ENCODE peak calls at places on chromosomes 5 and 9, in seven cellular contexts. Y is ascending aorta, N is neuronal stem cell, S is bronchial epithelial cell, T is cardiac fibroblast, V is left ventricle myocardium inferior, K is aorta. A is an unnamed sample.

GRCh38 chr5:10438301-10438700 is 3.4 kb upstream of the ROPN1L start:
- DNase-seq in Y (no peak), N (no peak), S (no peak), T (no peak), V (no peak), K (no peak), A (no peak)

GRCh38 chr5:15008476-15008875 is 136.9 kb upstream of the ANKH start:
- DNase-seq in Y (peak), N (no peak), S (peak), T (peak), V (peak), K (peak), A (peak)

GRCh38 chr5:30385754-30386153 is 807.7 kb upstream of the CDH6 start:
- DNase-seq in Y (no peak), N (no peak), S (no peak), T (no peak), V (no peak), K (no peak), A (no peak)

GRCh38 chr9:123044556-123044955 is 11.1 kb downstream of the GPR21 start:
- DNase-seq in Y (no peak), N (no peak), S (peak), T (peak), V (no peak), K (no peak), A (peak)

GRCh38 chr9:95623614-95624013 is 106.8 kb upstream of the PTCH1 start:
- DNase-seq in Y (no peak), N (no peak), S (no peak), T (no peak), V (no peak), K (no peak), A (no peak)

GRCh38 chr9:37508135-37508833 is 22.5 kb downstream of the POLR1E start:
- DNase-seq in Y (no peak), N (no peak), S (no peak), T (peak), V (no peak), K (peak), A (peak)

GRCh38 chr5:123199527-123199926 is 110.5 kb downstream of the PRDM6 start:
- DNase-seq in Y (no peak), N (no peak), S (no peak), T (no peak), V (no peak), K (no peak), A (no peak)

GRCh38 chr9:108062680-108063079 is 573.1 kb upstream of the KLF4 start:
- DNase-seq in Y (no peak), N (no peak), S (no peak), T (no peak), V (no peak), K (no peak), A (no peak)

GRCh38 chr5:90888511-90889324 is 330.1 kb downstream of the ADGRV1 start:
- DNase-seq in Y (no peak), N (no peak), S (peak), T (peak), V (no peak), K (no peak), A (peak)

GRCh38 chr5:96807099-96807654 is 568 bp downstream of the ERAP1 start:
- DNase-seq in Y (peak), N (peak), S (no peak), T (peak), V (peak), K (peak), A (peak)

GRCh38 chr5:157926953-157927352 is 68.0 kb upstream of the CLINT1 start:
- DNase-seq in Y (no peak), N (no peak), S (no peak), T (no peak), V (no peak), K (no peak), A (peak)

GRCh38 chr5:112205840-112206239 is 213.2 kb downstream of the EPB41L4A start:
- DNase-seq in Y (no peak), N (no peak), S (no peak), T (no peak), V (no peak), K (no peak), A (no peak)

GRCh38 chr5:59711316-59711715 is 182.2 kb downstream of the PDE4D start:
- DNase-seq in Y (no peak), N (no peak), S (no peak), T (peak), V (no peak), K (no peak), A (peak)

GRCh38 chr5:163347671-163348070 is 89.7 kb upstream of the CCNG1 start:
- DNase-seq in Y (no peak), N (peak), S (peak), T (peak), V (no peak), K (no peak), A (peak)

GRCh38 chr9:38120961-38121360 is 51.9 kb upstream of the SHB start:
- DNase-seq in Y (no peak), N (no peak), S (no peak), T (no peak), V (no peak), K (no peak), A (no peak)

GRCh38 chr5:170619869-170620268 is 116.0 kb downstream of the KCNIP1 start:
- DNase-seq in Y (no peak), N (no peak), S (no peak), T (no peak), V (no peak), K (no peak), A (no peak)

GRCh38 chr9:33022755-33023154 is 2.3 kb upstream of the DNAJA1 start:
- DNase-seq in Y (no peak), N (no peak), S (no peak), T (no peak), V (no peak), K (no peak), A (no peak)

GRCh38 chr9:33024126-33024965 is 727 bp upstream of the DNAJA1 start:
- DNase-seq in Y (no peak), N (no peak), S (peak), T (peak), V (no peak), K (no peak), A (peak)

GRCh38 chr9:33023661-33024060 is 1.4 kb upstream of the DNAJA1 start:
- DNase-seq in Y (no peak), N (no peak), S (peak), T (no peak), V (no peak), K (no peak), A (no peak)

GRCh38 chr9:33019797-33020196 is 5.3 kb upstream of the DNAJA1 start:
- DNase-seq in Y (no peak), N (no peak), S (no peak), T (no peak), V (no peak), K (no peak), A (no peak)

GRCh38 chr9:33022303-33022702 is 2.8 kb upstream of the DNAJA1 start:
- DNase-seq in Y (no peak), N (no peak), S (no peak), T (no peak), V (no peak), K (no peak), A (no peak)
- H3K4me3 ChIP-seq in Y (no peak), N (no peak), S (no peak), T (no peak), V (no peak), K (no peak), A (peak)

GRCh38 chr9:136273244-136273865 is 27.7 kb upstream of the QSOX2 start:
- DNase-seq in Y (no peak), N (no peak), S (no peak), T (no peak), V (no peak), K (no peak), A (no peak)

GRCh38 chr9:136275655-136276429 is 28.1 kb downstream of the CCDC187 start:
- DNase-seq in Y (no peak), N (no peak), S (no peak), T (no peak), V (no peak), K (no peak), A (no peak)

GRCh38 chr9:136276716-136277115 is 27.2 kb downstream of the CCDC187 start:
- DNase-seq in Y (no peak), N (no peak), S (no peak), T (no peak), V (no peak), K (no peak), A (no peak)

GRCh38 chr9:136273921-136274785 is 28.5 kb upstream of the QSOX2 start:
- DNase-seq in Y (no peak), N (no peak), S (no peak), T (no peak), V (no peak), K (no peak), A (no peak)

GRCh38 chr9:136274786-136275654 is 28.9 kb downstream of the CCDC187 start:
- DNase-seq in Y (no peak), N (no peak), S (no peak), T (no peak), V (no peak), K (no peak), A (no peak)
- H3K4me3 ChIP-seq in Y (no peak), N (peak), S (no peak), T (no peak), V (no peak), K (no peak), A (no peak)

GRCh38 chr9:127131871-127132270 is 9.4 kb upstream of the ANGPTL2 start:
- DNase-seq in Y (peak), N (no peak), S (peak), T (peak), V (no peak), K (no peak), A (peak)

GRCh38 chr9:127135056-127135745 is 12.8 kb upstream of the ANGPTL2 start:
- DNase-seq in Y (peak), N (no peak), S (no peak), T (no peak), V (no peak), K (no peak), A (no peak)

GRCh38 chr9:127133739-127134167 is 11.3 kb upstream of the ANGPTL2 start:
- DNase-seq in Y (peak), N (no peak), S (peak), T (peak), V (peak), K (peak), A (peak)

GRCh38 chr9:127132375-127132774 is 9.9 kb upstream of the ANGPTL2 start:
- DNase-seq in Y (peak), N (no peak), S (no peak), T (no peak), V (no peak), K (no peak), A (no peak)

DNA sequence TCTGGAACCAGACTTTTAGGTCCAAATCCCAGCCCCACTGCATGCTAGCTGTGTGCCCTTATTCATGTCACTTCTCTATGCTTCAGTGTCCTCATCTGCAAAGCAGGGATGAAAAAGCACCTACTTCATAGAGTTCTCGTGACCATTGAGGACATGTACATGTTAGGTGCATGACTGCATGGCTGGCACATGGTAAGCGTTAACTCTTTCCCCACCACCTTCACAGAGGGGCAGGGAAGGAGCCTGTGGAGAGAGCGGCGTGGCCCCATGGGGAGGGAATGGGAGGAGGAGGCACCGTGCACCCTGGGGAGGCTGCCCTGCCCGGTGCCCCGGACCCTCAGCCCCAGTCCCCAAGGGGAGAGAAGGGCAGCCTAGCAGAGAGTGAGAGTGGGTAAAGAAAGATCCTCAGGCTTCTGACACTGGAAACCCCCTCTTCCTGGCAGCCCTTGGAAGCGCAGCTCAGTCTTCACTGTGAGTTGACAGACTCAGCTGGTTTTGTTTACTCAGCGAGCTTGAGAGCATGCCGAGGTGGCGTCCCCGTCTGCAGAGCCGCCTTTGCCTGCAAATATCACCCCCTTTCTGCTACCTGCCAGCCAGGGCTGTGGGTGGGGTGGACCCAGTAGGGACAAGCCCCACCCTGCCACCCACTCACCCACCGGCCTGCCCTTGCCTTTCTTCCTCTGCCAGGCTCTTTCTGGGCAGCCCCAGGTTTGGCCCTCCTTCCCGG is 10.6 kb upstream of the ANGPTL2 start:
- DNase-seq in Y (peak), N (no peak), S (no peak), T (no peak), V (no peak), K (no peak), A (peak)
- H3K4me3 ChIP-seq in Y (no peak), N (no peak), S (no peak), T (no peak), V (peak), K (no peak), A (no peak)

GRCh38 chr9:90966475-90967150 is 165.0 kb downstream of the SYK start:
- DNase-seq in Y (no peak), N (no peak), S (peak), T (no peak), V (no peak), K (no peak), A (peak)

GRCh38 chr9:90967171-90967570 is 165.6 kb downstream of the SYK start:
- DNase-seq in Y (no peak), N (no peak), S (no peak), T (no peak), V (no peak), K (no peak), A (no peak)

GRCh38 chr9:90965911-90966290 is 164.3 kb downstream of the SYK start:
- DNase-seq in Y (no peak), N (no peak), S (no peak), T (no peak), V (no peak), K (no peak), A (no peak)

GRCh38 chr9:90964101-90965020 is 162.7 kb downstream of the SYK start:
- DNase-seq in Y (peak), N (no peak), S (no peak), T (peak), V (no peak), K (peak), A (no peak)

DNA sequence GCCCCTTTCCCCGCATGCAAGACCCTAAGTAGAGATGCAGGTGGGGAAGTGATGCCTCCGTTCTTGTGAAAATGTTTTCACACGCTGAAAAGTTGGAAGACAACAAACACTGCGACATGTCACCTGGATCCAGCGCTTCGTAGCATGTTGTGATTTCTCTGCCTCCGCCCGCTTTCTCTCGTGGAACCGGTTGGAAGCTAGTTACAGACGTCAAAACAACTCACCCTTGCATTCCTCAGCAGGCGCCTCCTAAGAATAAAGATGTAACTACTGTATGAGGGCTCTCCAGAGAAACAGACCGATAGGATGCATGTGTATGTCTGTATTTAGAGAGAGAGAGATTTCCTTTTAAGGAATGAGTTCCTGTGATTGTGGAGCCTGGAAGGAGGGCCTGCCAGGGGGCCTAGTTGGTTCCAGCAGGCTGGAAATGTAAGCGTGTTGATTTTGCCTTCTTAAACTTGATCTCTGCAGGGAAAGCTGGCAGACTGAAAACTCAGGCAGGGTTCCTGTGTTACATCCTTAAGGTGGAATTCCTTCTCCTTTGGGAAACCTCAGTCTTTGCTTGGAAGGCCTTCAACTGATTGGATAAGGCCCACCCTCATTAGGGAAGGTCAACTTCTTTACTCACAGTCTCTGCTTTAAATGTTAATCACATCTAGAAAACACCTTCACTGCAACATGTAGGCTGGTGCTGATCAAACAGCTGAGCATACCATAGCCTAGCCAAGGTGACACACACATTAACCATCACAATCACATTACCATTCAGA is 163.7 kb downstream of the SYK start:
- DNase-seq in Y (no peak), N (no peak), S (peak), T (peak), V (no peak), K (no peak), A (no peak)
- H3K4me3 ChIP-seq in Y (peak), N (no peak), S (no peak), T (no peak), V (peak), K (peak), A (no peak)

GRCh38 chr9:133576591-133577462 is 32.4 kb downstream of the FAM163B start:
- DNase-seq in Y (no peak), N (no peak), S (no peak), T (peak), V (no peak), K (no peak), A (no peak)

GRCh38 chr9:133575673-133576590 is 33.3 kb downstream of the FAM163B start:
- DNase-seq in Y (no peak), N (no peak), S (no peak), T (no peak), V (no peak), K (no peak), A (no peak)

GRCh38 chr9:133579231-133579560 is 30.0 kb downstream of the FAM163B start:
- DNase-seq in Y (no peak), N (no peak), S (no peak), T (no peak), V (no peak), K (no peak), A (no peak)

GRCh38 chr9:133578524-133579230 is 30.5 kb downstream of the FAM163B start:
- DNase-seq in Y (no peak), N (no peak), S (no peak), T (no peak), V (no peak), K (no peak), A (no peak)

GRCh38 chr9:133577463-133578112 is 31.6 kb downstream of the FAM163B start:
- DNase-seq in Y (no peak), N (no peak), S (no peak), T (no peak), V (no peak), K (no peak), A (no peak)
- H3K4me3 ChIP-seq in Y (no peak), N (no peak), S (no peak), T (no peak), V (peak), K (no peak), A (no peak)

A was measured in adipocyte.